ENCODE peak calls at places on chromosomes 5 and 9, in six cellular contexts. Z, U, R, S, X and A are unnamed samples.

GRCh38 chr5:147689436-147689835 is 93.1 kb downstream of the JAKMIP2 start:
- DNase-seq in Z (no peak), S (no peak), R (no peak), X (no peak), U (no peak), A (no peak)

GRCh38 chr5:119478781-119479180 is 26.5 kb downstream of the HSD17B4 start:
- DNase-seq in S (no peak), U (peak; percentile 5), Z (no peak), R (no peak), X (no peak), A (no peak)

GRCh38 chr9:98064623-98065392 is 8.3 kb downstream of the NANS start:
- DNase-seq in U (no peak), S (no peak), X (no peak), Z (no peak), R (no peak), A (no peak)

GRCh38 chr5:10421841-10422691 is 19.6 kb upstream of the ROPN1L start:
- DNase-seq in R (no peak), S (peak; percentile 55), U (no peak), X (no peak), Z (no peak), A (no peak)

GRCh38 chr5:112907166-112907611 is 14.8 kb downstream of the REEP5 start:
- DNase-seq in X (no peak), R (no peak), U (no peak), Z (no peak), S (no peak), A (no peak)

GRCh38 chr5:109529520-109529919 is 119.7 kb upstream of the PJA2 start:
- DNase-seq in U (peak; percentile 12), X (no peak), Z (peak; percentile 3), R (no peak), S (no peak), A (no peak)

GRCh38 chr5:146007270-146007669 is 70.9 kb downstream of the SH3RF2 start:
- DNase-seq in X (no peak), S (no peak), Z (peak; percentile 28), R (no peak), U (peak; percentile 7), A (peak; percentile 42)

GRCh38 chr9:129944501-129945116 is 98.4 kb downstream of the FNBP1 start:
- DNase-seq in S (peak; percentile 87), Z (no peak), U (no peak), X (no peak), R (no peak), A (no peak)

GRCh38 chr5:135667204-135667603 is 88.4 kb upstream of the CXCL14 start:
- DNase-seq in Z (no peak), S (no peak), R (no peak), X (no peak), U (no peak), A (no peak)